ENCODE peak calls at places on chromosomes 16 and 17, in five cellular contexts. One of them, this sample, is unnamed.

GRCh38 chr16:4347765-4348509 is 3.2 kb downstream of the PAM16 start:
- DNase-seq in A549: no peak
- DNase-seq in kidney epithelial cell: no peak
- DNase-seq in psoas muscle: no peak
- DNase-seq in astrocyte of the spinal cord: no peak
- DNase-seq in this sample: no peak

GRCh38 chr17:79905832-79906231 is 66.6 kb upstream of the CBX4 start:
- DNase-seq in A549: peak; percentile 77
- DNase-seq in kidney epithelial cell: no peak
- DNase-seq in psoas muscle: no peak
- DNase-seq in astrocyte of the spinal cord: no peak
- DNase-seq in this sample: no peak

GRCh38 chr16:3004319-3004718 is 8.4 kb upstream of the CLDN9 start:
- DNase-seq in A549: no peak
- DNase-seq in kidney epithelial cell: no peak
- DNase-seq in psoas muscle: no peak
- DNase-seq in astrocyte of the spinal cord: no peak
- DNase-seq in this sample: no peak

GRCh38 chr16:67245189-67245585 is 2.1 kb downstream of the FHOD1 start:
- DNase-seq in A549: no peak
- DNase-seq in kidney epithelial cell: no peak
- DNase-seq in psoas muscle: peak; percentile 67
- DNase-seq in astrocyte of the spinal cord: no peak
- DNase-seq in this sample: no peak

GRCh38 chr16:84603115-84603816 is 14.6 kb downstream of the COTL1 start:
- DNase-seq in A549: peak; percentile 84
- DNase-seq in kidney epithelial cell: peak; percentile 91
- DNase-seq in psoas muscle: peak; percentile 93
- DNase-seq in astrocyte of the spinal cord: peak; percentile 98
- DNase-seq in this sample: peak; percentile 97

GRCh38 chr17:35934760-35935159 is 4.2 kb upstream of the RDM1 start:
- DNase-seq in A549: no peak
- DNase-seq in kidney epithelial cell: no peak
- DNase-seq in psoas muscle: no peak
- DNase-seq in astrocyte of the spinal cord: no peak
- DNase-seq in this sample: peak; percentile 51

GRCh38 chr17:30472238-30472890 is 4.8 kb upstream of the GOSR1 start:
- DNase-seq in A549: no peak
- DNase-seq in kidney epithelial cell: no peak
- DNase-seq in psoas muscle: no peak
- DNase-seq in astrocyte of the spinal cord: no peak
- DNase-seq in this sample: peak; percentile 13

GRCh38 chr16:58652741-58653140 is 23.1 kb upstream of the CNOT1 start:
- DNase-seq in A549: no peak
- DNase-seq in kidney epithelial cell: no peak
- DNase-seq in psoas muscle: no peak
- DNase-seq in astrocyte of the spinal cord: no peak
- DNase-seq in this sample: peak; percentile 51

GRCh38 chr17:28718317-28718672 is 627 bp upstream of the RAB34 start:
- DNase-seq in A549: no peak
- DNase-seq in kidney epithelial cell: no peak
- DNase-seq in psoas muscle: no peak
- DNase-seq in astrocyte of the spinal cord: no peak
- DNase-seq in this sample: no peak
- H3K4me3 ChIP-seq in A549: peak overlapping the region; percentile 77
- H3K4me3 ChIP-seq in kidney epithelial cell: peak overlapping the region; percentile 75
- H3K4me3 ChIP-seq in psoas muscle: peak overlapping the region; percentile 98
- H3K4me3 ChIP-seq in astrocyte of the spinal cord: peak overlapping the region; percentile 64
- H3K4me3 ChIP-seq in this sample: peak overlapping the region; percentile 97

GRCh38 chr16:82281544-82281943 is 111.5 kb upstream of the MPHOSPH6 start:
- DNase-seq in A549: no peak
- DNase-seq in kidney epithelial cell: no peak
- DNase-seq in psoas muscle: no peak
- DNase-seq in astrocyte of the spinal cord: no peak
- DNase-seq in this sample: no peak

GRCh38 chr16:82282662-82283061 is 112.6 kb upstream of the MPHOSPH6 start:
- DNase-seq in A549: no peak
- DNase-seq in kidney epithelial cell: no peak
- DNase-seq in psoas muscle: no peak
- DNase-seq in astrocyte of the spinal cord: no peak
- DNase-seq in this sample: no peak

GRCh38 chr16:82280867-82281266 is 110.8 kb upstream of the MPHOSPH6 start:
- DNase-seq in A549: no peak
- DNase-seq in kidney epithelial cell: no peak
- DNase-seq in psoas muscle: no peak
- DNase-seq in astrocyte of the spinal cord: no peak
- DNase-seq in this sample: no peak
- TF ChIP-seq CTCF in A549: no peak
- TF ChIP-seq CTCF in kidney epithelial cell: no peak
- TF ChIP-seq CTCF in psoas muscle: no peak
- TF ChIP-seq CTCF in astrocyte of the spinal cord: no peak
- TF ChIP-seq CTCF in this sample: no peak

DNA sequence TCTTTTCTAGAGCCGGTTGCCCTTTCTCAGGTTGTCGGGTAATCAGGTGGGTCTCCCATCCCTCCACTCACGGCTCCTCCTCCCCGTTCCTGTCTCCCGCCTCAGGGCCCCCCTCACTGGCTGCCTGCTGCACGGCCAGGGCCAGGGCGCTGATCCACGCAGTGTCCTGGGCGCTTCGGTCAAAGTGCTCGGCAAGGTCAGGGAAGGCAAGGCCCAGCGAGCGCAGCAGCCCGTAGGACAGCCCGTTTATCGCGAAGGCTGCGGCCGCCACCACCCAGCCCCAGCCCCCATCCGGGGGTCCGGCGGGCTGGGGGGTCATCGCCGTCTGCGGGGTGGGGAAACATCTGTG is 723 bp downstream of the SLC16A11 start:
- DNase-seq in A549: no peak
- DNase-seq in kidney epithelial cell: no peak
- DNase-seq in psoas muscle: peak; percentile 60
- DNase-seq in astrocyte of the spinal cord: no peak
- DNase-seq in this sample: no peak
- H3K4me3 ChIP-seq in A549: peak overlapping the region; percentile 23
- H3K4me3 ChIP-seq in kidney epithelial cell: peak overlapping the region; percentile 21
- H3K4me3 ChIP-seq in psoas muscle: peak overlapping the region; percentile 60
- H3K4me3 ChIP-seq in astrocyte of the spinal cord: peak overlapping the region; percentile 23
- H3K4me3 ChIP-seq in this sample: peak overlapping the region; percentile 50

GRCh38 chr16:19474617-19475016 is 47.3 kb downstream of the GDE1 start:
- DNase-seq in A549: no peak
- DNase-seq in kidney epithelial cell: no peak
- DNase-seq in psoas muscle: no peak
- DNase-seq in astrocyte of the spinal cord: no peak
- DNase-seq in this sample: no peak
- TF ChIP-seq CTCF in A549: no peak
- TF ChIP-seq CTCF in kidney epithelial cell: no peak
- TF ChIP-seq CTCF in psoas muscle: no peak
- TF ChIP-seq CTCF in astrocyte of the spinal cord: no peak
- TF ChIP-seq CTCF in this sample: no peak

GRCh38 chr16:15933781-15934180 is 15.6 kb upstream of the ABCC1 start:
- DNase-seq in A549: no peak
- DNase-seq in kidney epithelial cell: no peak
- DNase-seq in psoas muscle: no peak
- DNase-seq in astrocyte of the spinal cord: no peak
- DNase-seq in this sample: no peak
- H3K4me3 ChIP-seq in A549: no peak overlapping the region
- H3K4me3 ChIP-seq in kidney epithelial cell: no peak overlapping the region
- H3K4me3 ChIP-seq in psoas muscle: no peak overlapping the region
- H3K4me3 ChIP-seq in astrocyte of the spinal cord: no peak overlapping the region
- H3K4me3 ChIP-seq in this sample: no peak overlapping the region

GRCh38 chr17:34638526-34639260 is 59.3 kb downstream of the TMEM132E start:
- DNase-seq in A549: no peak
- DNase-seq in kidney epithelial cell: no peak
- DNase-seq in psoas muscle: no peak
- DNase-seq in astrocyte of the spinal cord: no peak
- DNase-seq in this sample: no peak
- TF ChIP-seq CTCF in A549: no peak
- TF ChIP-seq CTCF in kidney epithelial cell: no peak
- TF ChIP-seq CTCF in psoas muscle: no peak
- TF ChIP-seq CTCF in astrocyte of the spinal cord: no peak
- TF ChIP-seq CTCF in this sample: no peak

GRCh38 chr17:78475211-78475610 is 96.8 kb downstream of the PGS1 start:
- DNase-seq in A549: no peak
- DNase-seq in kidney epithelial cell: no peak
- DNase-seq in psoas muscle: no peak
- DNase-seq in astrocyte of the spinal cord: no peak
- DNase-seq in this sample: no peak

GRCh38 chr17:78477913-78478756 is 99.1 kb downstream of the DNAH17 start:
- DNase-seq in A549: no peak
- DNase-seq in kidney epithelial cell: no peak
- DNase-seq in psoas muscle: no peak
- DNase-seq in astrocyte of the spinal cord: no peak
- DNase-seq in this sample: no peak

GRCh38 chr17:78474631-78475146 is 96.2 kb downstream of the PGS1 start:
- DNase-seq in A549: no peak
- DNase-seq in kidney epithelial cell: no peak
- DNase-seq in psoas muscle: no peak
- DNase-seq in astrocyte of the spinal cord: no peak
- DNase-seq in this sample: no peak

GRCh38 chr17:78476973-78477372 is 98.5 kb downstream of the PGS1 start:
- DNase-seq in A549: no peak
- DNase-seq in kidney epithelial cell: no peak
- DNase-seq in psoas muscle: no peak
- DNase-seq in astrocyte of the spinal cord: no peak
- DNase-seq in this sample: no peak

DNA sequence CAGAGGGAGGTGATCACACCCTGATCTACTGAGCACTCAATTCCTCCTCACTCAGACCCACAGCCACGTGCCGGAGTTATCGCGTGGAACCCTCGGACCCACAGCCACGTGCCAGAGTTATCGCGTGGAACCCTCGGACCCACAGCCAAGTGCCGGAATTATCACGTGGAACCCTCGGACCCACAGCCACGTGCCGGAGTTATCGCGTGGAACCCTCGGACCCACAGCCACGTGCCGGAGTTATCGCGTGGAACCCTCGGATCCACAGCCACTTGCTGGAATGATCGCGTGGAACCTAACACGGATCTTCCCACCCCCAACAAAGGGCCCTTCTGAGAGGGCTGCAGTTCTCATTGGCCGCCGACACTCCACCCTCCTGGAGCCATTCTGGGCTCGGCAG is 97.7 kb downstream of the PGS1 start:
- DNase-seq in A549: no peak
- DNase-seq in kidney epithelial cell: no peak
- DNase-seq in psoas muscle: no peak
- DNase-seq in astrocyte of the spinal cord: no peak
- DNase-seq in this sample: no peak
- H3K4me3 ChIP-seq in A549: no peak overlapping the region
- H3K4me3 ChIP-seq in kidney epithelial cell: no peak overlapping the region
- H3K4me3 ChIP-seq in psoas muscle: no peak overlapping the region
- H3K4me3 ChIP-seq in astrocyte of the spinal cord: no peak overlapping the region
- H3K4me3 ChIP-seq in this sample: no peak overlapping the region

DNA sequence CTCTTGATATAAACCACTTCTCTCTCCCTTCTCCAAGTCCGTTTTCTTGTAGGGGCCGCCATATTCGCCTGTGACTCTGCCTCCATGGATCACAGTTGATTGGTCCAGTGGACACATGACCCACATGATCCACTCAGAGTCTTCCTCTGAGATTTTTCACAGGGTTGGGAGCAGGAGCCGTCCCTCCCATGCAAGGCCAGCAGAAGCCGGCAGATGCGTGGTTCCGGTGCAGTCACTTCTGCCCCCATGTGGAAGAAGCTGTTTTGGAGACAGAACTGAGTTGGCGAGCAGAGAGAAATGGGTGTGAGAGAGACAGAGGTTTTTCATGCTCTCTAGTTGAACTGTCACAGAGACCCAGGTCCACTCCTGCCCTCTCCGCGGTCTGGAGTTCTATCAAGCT is 83.3 kb downstream of the C16orf95 start:
- DNase-seq in A549: no peak
- DNase-seq in kidney epithelial cell: no peak
- DNase-seq in psoas muscle: no peak
- DNase-seq in astrocyte of the spinal cord: peak; percentile 53
- DNase-seq in this sample: peak; percentile 30
- TF ChIP-seq CTCF in A549: no peak
- TF ChIP-seq CTCF in kidney epithelial cell: peak; percentile 13
- TF ChIP-seq CTCF in psoas muscle: no peak
- TF ChIP-seq CTCF in astrocyte of the spinal cord: peak; percentile 50
- TF ChIP-seq CTCF in this sample: no peak

GRCh38 chr16:80546249-80546648 is 5.5 kb downstream of the DYNLRB2 start:
- DNase-seq in A549: no peak
- DNase-seq in kidney epithelial cell: no peak
- DNase-seq in psoas muscle: no peak
- DNase-seq in astrocyte of the spinal cord: no peak
- DNase-seq in this sample: no peak

GRCh38 chr16:80541306-80541694 is 507 bp downstream of the DYNLRB2 start:
- DNase-seq in A549: no peak
- DNase-seq in kidney epithelial cell: no peak
- DNase-seq in psoas muscle: no peak
- DNase-seq in astrocyte of the spinal cord: no peak
- DNase-seq in this sample: no peak

GRCh38 chr16:80540516-80541305 is at the start of gene DYNLRB2:
- DNase-seq in A549: peak; percentile 86
- DNase-seq in kidney epithelial cell: peak; percentile 82
- DNase-seq in psoas muscle: peak; percentile 95
- DNase-seq in astrocyte of the spinal cord: peak; percentile 94
- DNase-seq in this sample: peak; percentile 90

GRCh38 chr16:80544326-80544725 is 3.5 kb downstream of the DYNLRB2 start:
- DNase-seq in A549: no peak
- DNase-seq in kidney epithelial cell: no peak
- DNase-seq in psoas muscle: no peak
- DNase-seq in astrocyte of the spinal cord: no peak
- DNase-seq in this sample: no peak

GRCh38 chr16:80543162-80543561 is 2.4 kb downstream of the DYNLRB2 start:
- DNase-seq in A549: no peak
- DNase-seq in kidney epithelial cell: no peak
- DNase-seq in psoas muscle: no peak
- DNase-seq in astrocyte of the spinal cord: no peak
- DNase-seq in this sample: no peak
- H3K4me3 ChIP-seq in A549: no peak overlapping the region
- H3K4me3 ChIP-seq in kidney epithelial cell: no peak overlapping the region
- H3K4me3 ChIP-seq in psoas muscle: no peak overlapping the region
- H3K4me3 ChIP-seq in astrocyte of the spinal cord: no peak overlapping the region
- H3K4me3 ChIP-seq in this sample: no peak overlapping the region

This sample was measured in fibroblast of villous mesenchyme.